ENCODE peak calls at places on chromosome 11, in eight cellular contexts. One of them, this sample, is unnamed.

GRCh38 chr11:106464728-106465127 is 387.3 kb downstream of the AASDHPPT start:
- DNase-seq in HCT116: no peak
- DNase-seq in CD4-positive, alpha-beta T cell: no peak
- DNase-seq in GM13977: no peak
- DNase-seq in fibroblast of lung: no peak
- DNase-seq in HFFc6: no peak
- DNase-seq in Calu3: no peak
- DNase-seq in mammary epithelial cell: peak; percentile 33
- DNase-seq in this sample: no peak

GRCh38 chr11:43992834-43993637 is 50.6 kb downstream of the C11orf96 start:
- DNase-seq in HCT116: no peak
- DNase-seq in CD4-positive, alpha-beta T cell: no peak
- DNase-seq in GM13977: no peak
- DNase-seq in fibroblast of lung: peak; percentile 38
- DNase-seq in HFFc6: no peak
- DNase-seq in Calu3: no peak
- DNase-seq in mammary epithelial cell: no peak
- DNase-seq in this sample: no peak

GRCh38 chr11:127454856-127455255 is 454.3 kb upstream of the KIRREL3 start:
- DNase-seq in HCT116: no peak
- DNase-seq in CD4-positive, alpha-beta T cell: no peak
- DNase-seq in GM13977: no peak
- DNase-seq in fibroblast of lung: peak; percentile 5
- DNase-seq in HFFc6: no peak
- DNase-seq in Calu3: no peak
- DNase-seq in mammary epithelial cell: no peak
- DNase-seq in this sample: no peak

GRCh38 chr11:129366737-129367597 is 8.7 kb upstream of the BARX2 start:
- DNase-seq in HCT116: no peak
- DNase-seq in CD4-positive, alpha-beta T cell: no peak
- DNase-seq in GM13977: no peak
- DNase-seq in fibroblast of lung: no peak
- DNase-seq in HFFc6: no peak
- DNase-seq in Calu3: no peak
- DNase-seq in mammary epithelial cell: no peak
- DNase-seq in this sample: no peak

GRCh38 chr11:130576146-130576545 is 127.7 kb downstream of the ADAMTS15 start:
- DNase-seq in HCT116: no peak
- DNase-seq in CD4-positive, alpha-beta T cell: no peak
- DNase-seq in GM13977: no peak
- DNase-seq in fibroblast of lung: no peak
- DNase-seq in HFFc6: no peak
- DNase-seq in Calu3: no peak
- DNase-seq in mammary epithelial cell: no peak
- DNase-seq in this sample: no peak

GRCh38 chr11:32858731-32859130 is 29.0 kb downstream of the PRRG4 start:
- DNase-seq in HCT116: no peak
- DNase-seq in CD4-positive, alpha-beta T cell: no peak
- DNase-seq in GM13977: no peak
- DNase-seq in fibroblast of lung: no peak
- DNase-seq in HFFc6: no peak
- DNase-seq in Calu3: no peak
- DNase-seq in mammary epithelial cell: no peak
- DNase-seq in this sample: no peak

GRCh38 chr11:33478111-33478573 is 221.0 kb downstream of the HIPK3 start:
- DNase-seq in HCT116: no peak
- DNase-seq in CD4-positive, alpha-beta T cell: no peak
- DNase-seq in GM13977: no peak
- DNase-seq in fibroblast of lung: no peak
- DNase-seq in HFFc6: no peak
- DNase-seq in Calu3: no peak
- DNase-seq in mammary epithelial cell: no peak
- DNase-seq in this sample: no peak

GRCh38 chr11:12811861-12812260 is 137.6 kb downstream of the TEAD1 start:
- DNase-seq in HCT116: no peak
- DNase-seq in CD4-positive, alpha-beta T cell: no peak
- DNase-seq in GM13977: no peak
- DNase-seq in fibroblast of lung: no peak
- DNase-seq in HFFc6: no peak
- DNase-seq in Calu3: no peak
- DNase-seq in mammary epithelial cell: no peak
- DNase-seq in this sample: no peak

GRCh38 chr11:1652778-1653540 is 23.4 kb downstream of the KRTAP5-5 start:
- DNase-seq in HCT116: no peak
- DNase-seq in CD4-positive, alpha-beta T cell: peak; percentile 74
- DNase-seq in GM13977: peak; percentile 93
- DNase-seq in fibroblast of lung: peak; percentile 22
- DNase-seq in HFFc6: peak; percentile 38
- DNase-seq in Calu3: peak; percentile 83
- DNase-seq in mammary epithelial cell: peak; percentile 20
- DNase-seq in this sample: peak; percentile 64

GRCh38 chr11:29452131-29452530 is 564.7 kb downstream of the KCNA4 start:
- DNase-seq in HCT116: no peak
- DNase-seq in CD4-positive, alpha-beta T cell: no peak
- DNase-seq in GM13977: no peak
- DNase-seq in fibroblast of lung: peak; percentile 82
- DNase-seq in HFFc6: peak; percentile 12
- DNase-seq in Calu3: no peak
- DNase-seq in mammary epithelial cell: peak; percentile 59
- DNase-seq in this sample: no peak

GRCh38 chr11:131408011-131408640 is 37.7 kb downstream of the NTM start:
- DNase-seq in HCT116: no peak
- DNase-seq in CD4-positive, alpha-beta T cell: no peak
- DNase-seq in GM13977: peak; percentile 21
- DNase-seq in fibroblast of lung: peak; percentile 25
- DNase-seq in HFFc6: peak; percentile 18
- DNase-seq in Calu3: no peak
- DNase-seq in mammary epithelial cell: peak; percentile 6
- DNase-seq in this sample: no peak

GRCh38 chr11:17476317-17477083 is at the start of gene ABCC8:
- DNase-seq in HCT116: no peak
- DNase-seq in CD4-positive, alpha-beta T cell: no peak
- DNase-seq in GM13977: no peak
- DNase-seq in fibroblast of lung: no peak
- DNase-seq in HFFc6: no peak
- DNase-seq in Calu3: peak; percentile 14
- DNase-seq in mammary epithelial cell: peak; percentile 15
- DNase-seq in this sample: no peak

GRCh38 chr11:76251576-76251975 is 45.3 kb upstream of the WNT11 start:
- DNase-seq in HCT116: no peak
- DNase-seq in CD4-positive, alpha-beta T cell: no peak
- DNase-seq in GM13977: no peak
- DNase-seq in fibroblast of lung: no peak
- DNase-seq in HFFc6: no peak
- DNase-seq in Calu3: no peak
- DNase-seq in mammary epithelial cell: no peak
- DNase-seq in this sample: no peak

GRCh38 chr11:61480936-61481335 is 27.6 kb upstream of the LRRC10B start:
- DNase-seq in HCT116: no peak
- DNase-seq in CD4-positive, alpha-beta T cell: no peak
- DNase-seq in GM13977: no peak
- DNase-seq in fibroblast of lung: no peak
- DNase-seq in HFFc6: no peak
- DNase-seq in Calu3: peak; percentile 67
- DNase-seq in mammary epithelial cell: peak; percentile 19
- DNase-seq in this sample: no peak

GRCh38 chr11:60372767-60373166 is 5.6 kb upstream of the MS4A7 start:
- DNase-seq in HCT116: no peak
- DNase-seq in CD4-positive, alpha-beta T cell: no peak
- DNase-seq in GM13977: no peak
- DNase-seq in fibroblast of lung: no peak
- DNase-seq in HFFc6: no peak
- DNase-seq in Calu3: no peak
- DNase-seq in mammary epithelial cell: no peak
- DNase-seq in this sample: no peak

GRCh38 chr11:113176561-113176960 is 137.8 kb upstream of the TTC12 start:
- DNase-seq in HCT116: no peak
- DNase-seq in CD4-positive, alpha-beta T cell: no peak
- DNase-seq in GM13977: no peak
- DNase-seq in fibroblast of lung: peak; percentile 73
- DNase-seq in HFFc6: no peak
- DNase-seq in Calu3: no peak
- DNase-seq in mammary epithelial cell: no peak
- DNase-seq in this sample: no peak

GRCh38 chr11:102840018-102840417 is 3.4 kb downstream of the MMP3 start:
- DNase-seq in HCT116: no peak
- DNase-seq in CD4-positive, alpha-beta T cell: no peak
- DNase-seq in GM13977: no peak
- DNase-seq in fibroblast of lung: no peak
- DNase-seq in HFFc6: no peak
- DNase-seq in Calu3: no peak
- DNase-seq in mammary epithelial cell: no peak
- DNase-seq in this sample: no peak

GRCh38 chr11:76658651-76659650 is 11.6 kb downstream of the LRRC32 start:
- DNase-seq in HCT116: no peak
- DNase-seq in CD4-positive, alpha-beta T cell: no peak
- DNase-seq in GM13977: peak; percentile 17
- DNase-seq in fibroblast of lung: no peak
- DNase-seq in HFFc6: no peak
- DNase-seq in Calu3: no peak
- DNase-seq in mammary epithelial cell: no peak
- DNase-seq in this sample: no peak

GRCh38 chr11:74721479-74721835 is 9.8 kb downstream of the CHRDL2 start:
- DNase-seq in HCT116: no peak
- DNase-seq in CD4-positive, alpha-beta T cell: no peak
- DNase-seq in GM13977: no peak
- DNase-seq in fibroblast of lung: no peak
- DNase-seq in HFFc6: no peak
- DNase-seq in Calu3: no peak
- DNase-seq in mammary epithelial cell: no peak
- DNase-seq in this sample: no peak

GRCh38 chr11:10095412-10096207 is 198.4 kb downstream of the SBF2 start:
- DNase-seq in HCT116: no peak
- DNase-seq in CD4-positive, alpha-beta T cell: no peak
- DNase-seq in GM13977: no peak
- DNase-seq in fibroblast of lung: no peak
- DNase-seq in HFFc6: no peak
- DNase-seq in Calu3: no peak
- DNase-seq in mammary epithelial cell: no peak
- DNase-seq in this sample: no peak

GRCh38 chr11:126594921-126595367 is 239.5 kb downstream of the ST3GAL4 start:
- DNase-seq in HCT116: no peak
- DNase-seq in CD4-positive, alpha-beta T cell: no peak
- DNase-seq in GM13977: no peak
- DNase-seq in fibroblast of lung: no peak
- DNase-seq in HFFc6: no peak
- DNase-seq in Calu3: no peak
- DNase-seq in mammary epithelial cell: no peak
- DNase-seq in this sample: no peak

GRCh38 chr11:30935861-30936260 is 349.7 kb upstream of the MPPED2 start:
- DNase-seq in HCT116: no peak
- DNase-seq in CD4-positive, alpha-beta T cell: no peak
- DNase-seq in GM13977: no peak
- DNase-seq in fibroblast of lung: peak; percentile 60
- DNase-seq in HFFc6: no peak
- DNase-seq in Calu3: no peak
- DNase-seq in mammary epithelial cell: peak; percentile 29
- DNase-seq in this sample: no peak
- TF ChIP-seq CTCF in HCT116: no peak
- TF ChIP-seq CTCF in CD4-positive, alpha-beta T cell: no peak
- TF ChIP-seq CTCF in GM13977: no peak
- TF ChIP-seq CTCF in fibroblast of lung: no peak
- TF ChIP-seq CTCF in HFFc6: no peak
- TF ChIP-seq CTCF in Calu3: no peak
- TF ChIP-seq CTCF in mammary epithelial cell: no peak
- TF ChIP-seq CTCF in this sample: no peak

GRCh38 chr11:5600374-5600851 is 4.0 kb downstream of the TRIM6 start:
- DNase-seq in HCT116: peak; percentile 81
- DNase-seq in CD4-positive, alpha-beta T cell: peak; percentile 52
- DNase-seq in GM13977: peak; percentile 79
- DNase-seq in fibroblast of lung: peak; percentile 86
- DNase-seq in HFFc6: peak; percentile 25
- DNase-seq in Calu3: peak; percentile 72
- DNase-seq in mammary epithelial cell: no peak
- DNase-seq in this sample: no peak
- TF ChIP-seq CTCF in HCT116: peak; percentile 98
- TF ChIP-seq CTCF in CD4-positive, alpha-beta T cell: peak; percentile 84
- TF ChIP-seq CTCF in GM13977: peak; percentile 89
- TF ChIP-seq CTCF in fibroblast of lung: peak; percentile 98
- TF ChIP-seq CTCF in HFFc6: peak; percentile 75
- TF ChIP-seq CTCF in Calu3: peak; percentile 81
- TF ChIP-seq CTCF in mammary epithelial cell: peak; percentile 86
- TF ChIP-seq CTCF in this sample: peak; percentile 22

DNA sequence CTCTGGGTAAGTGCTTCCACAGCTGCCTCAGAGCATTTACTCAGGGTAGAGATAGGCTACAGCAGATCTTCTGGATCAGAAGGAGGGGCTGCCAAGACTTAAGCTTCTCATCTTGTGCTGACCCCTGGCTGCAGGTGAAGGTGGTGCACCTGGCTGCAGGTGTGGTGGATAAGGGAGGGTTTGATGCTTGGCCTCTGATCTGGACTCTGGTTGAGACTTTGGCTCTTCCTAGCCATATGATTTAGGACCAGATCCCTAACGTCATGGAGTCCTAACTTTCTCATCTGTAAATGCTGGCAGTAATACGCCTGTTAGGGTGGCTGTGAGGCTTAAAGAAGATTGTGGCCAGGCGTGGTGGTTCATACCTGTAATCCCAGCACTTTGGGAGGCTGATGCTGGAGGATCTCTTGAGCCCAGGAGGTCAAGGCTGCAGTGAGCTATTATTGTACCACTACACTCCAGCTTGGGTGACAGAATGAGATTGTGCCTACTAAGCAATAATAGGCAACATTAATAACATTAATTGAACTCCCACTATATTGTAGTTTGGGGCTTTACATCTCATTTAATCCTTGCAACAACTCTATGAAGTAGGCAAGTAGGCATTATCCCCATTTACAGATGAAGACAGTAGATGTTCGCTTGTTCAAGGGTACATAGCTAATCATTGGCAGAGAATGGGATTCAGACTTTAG is 10.7 kb downstream of the DTX4 start:
- DNase-seq in HCT116: no peak
- DNase-seq in CD4-positive, alpha-beta T cell: no peak
- DNase-seq in GM13977: peak; percentile 56
- DNase-seq in fibroblast of lung: no peak
- DNase-seq in HFFc6: no peak
- DNase-seq in Calu3: peak; percentile 55
- DNase-seq in mammary epithelial cell: peak; percentile 37
- DNase-seq in this sample: no peak
- TF ChIP-seq CTCF in HCT116: peak; percentile 31
- TF ChIP-seq CTCF in CD4-positive, alpha-beta T cell: no peak
- TF ChIP-seq CTCF in GM13977: peak; percentile 59
- TF ChIP-seq CTCF in fibroblast of lung: peak; percentile 12
- TF ChIP-seq CTCF in HFFc6: peak; percentile 49
- TF ChIP-seq CTCF in Calu3: peak; percentile 38
- TF ChIP-seq CTCF in mammary epithelial cell: peak; percentile 75
- TF ChIP-seq CTCF in this sample: no peak

GRCh38 chr11:109040303-109040702 is 375.4 kb downstream of the DDX10 start:
- DNase-seq in HCT116: peak; percentile 19
- DNase-seq in CD4-positive, alpha-beta T cell: no peak
- DNase-seq in GM13977: no peak
- DNase-seq in fibroblast of lung: no peak
- DNase-seq in HFFc6: no peak
- DNase-seq in Calu3: no peak
- DNase-seq in mammary epithelial cell: no peak
- DNase-seq in this sample: no peak
- TF ChIP-seq CTCF in HCT116: peak; percentile 6
- TF ChIP-seq CTCF in CD4-positive, alpha-beta T cell: no peak
- TF ChIP-seq CTCF in GM13977: peak; percentile 8
- TF ChIP-seq CTCF in fibroblast of lung: peak; percentile 16
- TF ChIP-seq CTCF in HFFc6: peak; percentile 29
- TF ChIP-seq CTCF in Calu3: no peak
- TF ChIP-seq CTCF in mammary epithelial cell: no peak
- TF ChIP-seq CTCF in this sample: no peak

GRCh38 chr11:72426758-72427157 is 7.6 kb downstream of the CLPB start:
- DNase-seq in HCT116: no peak
- DNase-seq in CD4-positive, alpha-beta T cell: no peak
- DNase-seq in GM13977: no peak
- DNase-seq in fibroblast of lung: no peak
- DNase-seq in HFFc6: no peak
- DNase-seq in Calu3: no peak
- DNase-seq in mammary epithelial cell: no peak
- DNase-seq in this sample: no peak
- TF ChIP-seq CTCF in HCT116: no peak
- TF ChIP-seq CTCF in CD4-positive, alpha-beta T cell: no peak
- TF ChIP-seq CTCF in GM13977: no peak
- TF ChIP-seq CTCF in fibroblast of lung: no peak
- TF ChIP-seq CTCF in HFFc6: no peak
- TF ChIP-seq CTCF in Calu3: no peak
- TF ChIP-seq CTCF in mammary epithelial cell: no peak
- TF ChIP-seq CTCF in this sample: no peak